ENCODE peak calls at places on chromosome X, in five cellular contexts. One of them, this sample, is unnamed.

GRCh38 chrX:34764842-34765241 is 107.8 kb upstream of the TMEM47 start:
- DNase-seq in endothelial cell: no peak
- DNase-seq in HFFc6: no peak
- DNase-seq in kidney epithelial cell: no peak
- DNase-seq in ovary: no peak
- DNase-seq in this sample: no peak

GRCh38 chrX:121635141-121635540 is 587.7 kb downstream of the GLUD2 start:
- DNase-seq in endothelial cell: no peak
- DNase-seq in HFFc6: no peak
- DNase-seq in kidney epithelial cell: no peak
- DNase-seq in ovary: no peak
- DNase-seq in this sample: no peak

GRCh38 chrX:20252392-20253231 is 14.1 kb downstream of the RPS6KA3 start:
- DNase-seq in endothelial cell: peak
- DNase-seq in HFFc6: no peak
- DNase-seq in kidney epithelial cell: no peak
- DNase-seq in ovary: no peak
- DNase-seq in this sample: peak

GRCh38 chrX:125203737-125204578 is 115.7 kb upstream of the TEX13C start:
- DNase-seq in endothelial cell: peak
- DNase-seq in HFFc6: no peak
- DNase-seq in kidney epithelial cell: peak
- DNase-seq in ovary: no peak
- DNase-seq in this sample: no peak

GRCh38 chrX:8987672-8988250 is 46.2 kb downstream of the FAM9B start:
- DNase-seq in endothelial cell: no peak
- DNase-seq in HFFc6: no peak
- DNase-seq in kidney epithelial cell: no peak
- DNase-seq in ovary: no peak
- DNase-seq in this sample: no peak

GRCh38 chrX:71870337-71871098 is 40.1 kb upstream of the NHSL2 start:
- DNase-seq in endothelial cell: peak
- DNase-seq in HFFc6: peak
- DNase-seq in kidney epithelial cell: no peak
- DNase-seq in ovary: no peak
- DNase-seq in this sample: no peak

GRCh38 chrX:119942173-119942819 is 1.3 kb downstream of the NKAP start:
- DNase-seq in endothelial cell: no peak
- DNase-seq in HFFc6: no peak
- DNase-seq in kidney epithelial cell: no peak
- DNase-seq in ovary: no peak
- DNase-seq in this sample: no peak

GRCh38 chrX:72712094-72712755 is 1.9 kb downstream of the PHKA1 start:
- DNase-seq in endothelial cell: no peak
- DNase-seq in HFFc6: no peak
- DNase-seq in kidney epithelial cell: no peak
- DNase-seq in ovary: no peak
- DNase-seq in this sample: no peak

GRCh38 chrX:101359966-101360365 is 11.4 kb upstream of the TIMM8A start:
- DNase-seq in endothelial cell: no peak
- DNase-seq in HFFc6: peak
- DNase-seq in kidney epithelial cell: no peak
- DNase-seq in ovary: no peak
- DNase-seq in this sample: no peak

GRCh38 chrX:12563121-12563520 is 228.1 kb upstream of the PRPS2 start:
- DNase-seq in endothelial cell: no peak
- DNase-seq in HFFc6: peak
- DNase-seq in kidney epithelial cell: no peak
- DNase-seq in ovary: no peak
- DNase-seq in this sample: no peak

GRCh38 chrX:131792356-131792749 is 230.7 kb upstream of the STK26 start:
- DNase-seq in endothelial cell: no peak
- DNase-seq in HFFc6: no peak
- DNase-seq in kidney epithelial cell: peak
- DNase-seq in ovary: peak
- DNase-seq in this sample: no peak
- TF ChIP-seq CTCF in endothelial cell: no peak
- TF ChIP-seq CTCF in HFFc6: peak
- TF ChIP-seq CTCF in kidney epithelial cell: no peak
- TF ChIP-seq CTCF in ovary: peak
- TF ChIP-seq CTCF in this sample: no peak

DNA sequence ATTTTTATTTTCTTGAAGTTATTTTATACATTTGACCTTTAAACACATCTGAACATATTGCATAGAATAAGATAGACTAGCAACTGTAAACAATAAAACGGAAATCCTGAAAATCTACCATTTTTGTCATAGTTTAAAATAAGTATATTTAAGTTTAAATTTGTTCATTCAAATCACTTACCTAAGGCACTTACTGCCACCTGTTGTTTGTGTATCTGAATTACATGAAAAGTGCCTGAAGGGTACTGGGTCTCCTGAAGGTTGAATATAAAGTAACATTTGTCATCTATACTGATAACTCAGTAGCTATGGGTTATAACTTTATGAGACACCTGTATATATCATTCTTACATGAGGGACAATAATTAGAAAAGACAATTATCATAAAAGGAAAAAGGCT is 38.6 kb downstream of the TRPC5 start:
- DNase-seq in endothelial cell: peak
- DNase-seq in HFFc6: no peak
- DNase-seq in kidney epithelial cell: no peak
- DNase-seq in ovary: no peak
- DNase-seq in this sample: no peak
- TF ChIP-seq CTCF in endothelial cell: peak
- TF ChIP-seq CTCF in HFFc6: no peak
- TF ChIP-seq CTCF in kidney epithelial cell: peak
- TF ChIP-seq CTCF in ovary: no peak
- TF ChIP-seq CTCF in this sample: no peak

DNA sequence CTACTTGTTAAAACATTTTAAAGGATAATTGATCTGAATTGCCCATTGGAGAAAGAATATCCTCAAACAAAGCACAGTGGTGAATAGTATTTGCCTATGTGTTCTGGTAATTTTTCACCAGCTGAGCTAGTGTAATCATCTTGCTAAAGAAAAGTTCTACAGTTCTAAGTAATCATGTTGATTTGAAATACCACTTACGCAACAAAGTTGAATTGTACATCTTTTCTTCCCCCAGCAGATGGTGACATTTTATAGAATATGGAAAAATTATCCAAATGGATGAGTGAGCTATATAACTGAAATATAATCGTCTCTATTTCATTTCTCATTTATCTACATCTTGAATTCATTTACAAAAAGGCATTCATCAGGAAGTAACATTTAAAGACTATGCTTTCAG is 9.7 kb upstream of the ZNF674 start:
- DNase-seq in endothelial cell: no peak
- DNase-seq in HFFc6: peak
- DNase-seq in kidney epithelial cell: no peak
- DNase-seq in ovary: no peak
- DNase-seq in this sample: no peak
- TF ChIP-seq CTCF in endothelial cell: no peak
- TF ChIP-seq CTCF in HFFc6: peak
- TF ChIP-seq CTCF in kidney epithelial cell: no peak
- TF ChIP-seq CTCF in ovary: peak
- TF ChIP-seq CTCF in this sample: peak

GRCh38 chrX:40960041-40960440 is 125.2 kb upstream of the USP9X start:
- DNase-seq in endothelial cell: no peak
- DNase-seq in HFFc6: no peak
- DNase-seq in kidney epithelial cell: no peak
- DNase-seq in ovary: no peak
- DNase-seq in this sample: no peak
- TF ChIP-seq CTCF in endothelial cell: no peak
- TF ChIP-seq CTCF in HFFc6: no peak
- TF ChIP-seq CTCF in kidney epithelial cell: no peak
- TF ChIP-seq CTCF in ovary: no peak
- TF ChIP-seq CTCF in this sample: no peak

GRCh38 chrX:128975716-128976115 is 547.6 kb downstream of the SMARCA1 start:
- DNase-seq in endothelial cell: peak
- DNase-seq in HFFc6: no peak
- DNase-seq in kidney epithelial cell: no peak
- DNase-seq in ovary: peak
- DNase-seq in this sample: no peak
- TF ChIP-seq CTCF in endothelial cell: peak
- TF ChIP-seq CTCF in HFFc6: no peak
- TF ChIP-seq CTCF in kidney epithelial cell: peak
- TF ChIP-seq CTCF in ovary: no peak
- TF ChIP-seq CTCF in this sample: no peak

GRCh38 chrX:56031409-56031808 is 200.7 kb upstream of the KLF8 start:
- DNase-seq in endothelial cell: no peak
- DNase-seq in HFFc6: no peak
- DNase-seq in kidney epithelial cell: no peak
- DNase-seq in ovary: no peak
- DNase-seq in this sample: no peak

GRCh38 chrX:56029691-56030090 is 202.5 kb upstream of the KLF8 start:
- DNase-seq in endothelial cell: no peak
- DNase-seq in HFFc6: no peak
- DNase-seq in kidney epithelial cell: no peak
- DNase-seq in ovary: no peak
- DNase-seq in this sample: no peak

GRCh38 chrX:56026816-56027215 is 205.3 kb upstream of the KLF8 start:
- DNase-seq in endothelial cell: no peak
- DNase-seq in HFFc6: no peak
- DNase-seq in kidney epithelial cell: no peak
- DNase-seq in ovary: no peak
- DNase-seq in this sample: no peak

GRCh38 chrX:56029188-56029587 is 203.0 kb upstream of the KLF8 start:
- DNase-seq in endothelial cell: no peak
- DNase-seq in HFFc6: no peak
- DNase-seq in kidney epithelial cell: no peak
- DNase-seq in ovary: no peak
- DNase-seq in this sample: no peak

GRCh38 chrX:56025872-56026571 is 206.1 kb upstream of the KLF8 start:
- DNase-seq in endothelial cell: no peak
- DNase-seq in HFFc6: no peak
- DNase-seq in kidney epithelial cell: no peak
- DNase-seq in ovary: no peak
- DNase-seq in this sample: no peak
- TF ChIP-seq CTCF in endothelial cell: no peak
- TF ChIP-seq CTCF in HFFc6: no peak
- TF ChIP-seq CTCF in kidney epithelial cell: no peak
- TF ChIP-seq CTCF in ovary: no peak
- TF ChIP-seq CTCF in this sample: no peak

DNA sequence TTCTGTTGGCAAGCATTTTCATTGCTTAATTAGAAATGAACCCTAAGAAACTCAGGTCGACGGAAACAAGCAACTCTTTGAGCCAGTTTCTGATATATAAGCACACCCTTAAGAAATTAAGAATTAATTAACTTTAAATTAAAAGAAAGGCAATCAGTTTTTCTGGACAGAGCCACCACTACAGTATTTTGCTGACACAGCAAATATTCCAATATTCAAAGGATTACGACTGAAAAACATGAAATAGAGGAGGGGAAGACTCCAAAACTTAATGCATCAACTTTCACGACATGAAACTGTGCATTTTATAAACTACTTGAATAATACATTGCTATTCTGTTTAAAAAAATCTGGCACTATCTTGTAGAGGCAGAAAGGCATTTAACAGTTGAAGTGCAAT is 7.0 kb upstream of the ZCCHC18 start:
- DNase-seq in endothelial cell: no peak
- DNase-seq in HFFc6: no peak
- DNase-seq in kidney epithelial cell: no peak
- DNase-seq in ovary: no peak
- DNase-seq in this sample: no peak
- TF ChIP-seq CTCF in endothelial cell: no peak
- TF ChIP-seq CTCF in HFFc6: no peak
- TF ChIP-seq CTCF in kidney epithelial cell: no peak
- TF ChIP-seq CTCF in ovary: no peak
- TF ChIP-seq CTCF in this sample: no peak

GRCh38 chrX:24325231-24325630 is 11.4 kb upstream of the SUPT20HL2 start:
- DNase-seq in endothelial cell: no peak
- DNase-seq in HFFc6: no peak
- DNase-seq in kidney epithelial cell: no peak
- DNase-seq in ovary: no peak
- DNase-seq in this sample: no peak
- TF ChIP-seq CTCF in endothelial cell: no peak
- TF ChIP-seq CTCF in HFFc6: no peak
- TF ChIP-seq CTCF in kidney epithelial cell: no peak
- TF ChIP-seq CTCF in ovary: no peak
- TF ChIP-seq CTCF in this sample: no peak

DNA sequence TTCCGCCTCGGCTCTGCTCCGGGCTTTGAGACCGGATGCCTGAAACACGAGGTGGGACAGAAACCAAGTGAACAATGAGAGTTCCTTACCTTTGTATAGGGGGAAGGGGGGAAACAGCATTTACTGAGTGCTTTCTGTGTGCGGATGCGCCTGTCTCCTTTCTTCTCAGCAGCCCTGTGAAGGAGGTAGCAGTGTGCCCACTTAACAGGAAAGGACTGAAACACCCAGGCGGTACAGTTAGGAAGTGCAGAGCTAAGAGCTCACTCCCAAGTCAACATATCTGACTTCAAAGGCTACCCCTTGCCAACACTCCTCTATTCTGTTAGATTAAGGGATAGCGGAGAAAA is 43.1 kb upstream of the TMSB15B start:
- DNase-seq in endothelial cell: no peak
- DNase-seq in HFFc6: peak
- DNase-seq in kidney epithelial cell: no peak
- DNase-seq in ovary: no peak
- DNase-seq in this sample: no peak
- TF ChIP-seq CTCF in endothelial cell: no peak
- TF ChIP-seq CTCF in HFFc6: peak
- TF ChIP-seq CTCF in kidney epithelial cell: no peak
- TF ChIP-seq CTCF in ovary: peak
- TF ChIP-seq CTCF in this sample: no peak